ENCODE peak calls at places on chromosome 17, in eight cellular contexts. H, Z, A, X, M, P, F and W are unnamed samples.

GRCh38 chr17:35879748-35880654 is at the start of gene CCL5:
- DNase-seq in P (no peak), A (no peak), M (no peak), H (no peak), Z (peak), X (peak), F (no peak), W (no peak)

GRCh38 chr17:73586153-73586906 is 57.9 kb downstream of the SDK2 start:
- DNase-seq in H (no peak), F (no peak), M (no peak), A (no peak), Z (no peak), P (no peak), X (no peak), W (no peak)

GRCh38 chr17:72461757-72462156 is 340.9 kb downstream of the SOX9 start:
- DNase-seq in X (no peak), Z (no peak), P (no peak), M (no peak), A (no peak), F (no peak), H (peak), W (no peak)

GRCh38 chr17:37399404-37399803 is 7.2 kb downstream of the ACACA start:
- DNase-seq in A (no peak), M (no peak), Z (no peak), H (no peak), P (no peak), X (no peak), F (no peak), W (no peak)

GRCh38 chr17:79776378-79777165 is 1.4 kb upstream of the CBX2 start:
- DNase-seq in X (no peak), A (no peak), P (no peak), F (no peak), Z (no peak), H (no peak), M (no peak), W (no peak)

GRCh38 chr17:14303343-14304221 is 2.7 kb downstream of the HS3ST3B1 start:
- DNase-seq in F (no peak), H (no peak), X (no peak), M (no peak), A (no peak), P (no peak), Z (no peak), W (no peak)

GRCh38 chr17:50271173-50271750 is 3.0 kb upstream of the TMEM92 start:
- DNase-seq in P (no peak), Z (no peak), X (peak), A (no peak), F (no peak), M (no peak), H (no peak), W (no peak)

GRCh38 chr17:35407531-35407930 is 24.8 kb downstream of the SLFN12 start:
- DNase-seq in A (no peak), P (no peak), M (no peak), X (no peak), Z (no peak), F (no peak), H (no peak), W (no peak)

GRCh38 chr17:79413591-79413990 is 197.3 kb downstream of the RBFOX3 start:
- DNase-seq in A (peak), X (no peak), Z (no peak), H (no peak), F (no peak), P (no peak), M (no peak), W (no peak)

GRCh38 chr17:30341703-30342102 is 7.8 kb upstream of the TMIGD1 start:
- DNase-seq in M (no peak), X (no peak), P (no peak), Z (no peak), H (no peak), F (no peak), A (no peak), W (no peak)

GRCh38 chr17:11388061-11388460 is 147.0 kb downstream of the SHISA6 start:
- DNase-seq in A (no peak), P (no peak), M (no peak), H (no peak), Z (no peak), F (no peak), X (no peak), W (no peak)

GRCh38 chr17:9175700-9176467 is 154.6 kb downstream of the NTN1 start:
- DNase-seq in A (no peak), F (no peak), H (no peak), X (no peak), M (no peak), Z (no peak), P (no peak), W (no peak)

GRCh38 chr17:6753006-6753445 is 2.8 kb upstream of the XAF1 start:
- DNase-seq in M (peak), X (no peak), P (peak), A (peak), Z (no peak), F (no peak), H (no peak), W (peak)
- TF ChIP-seq POLR2A in M (no peak), X (no peak), P (no peak), A (no peak), Z (no peak), F (no peak), H (no peak), W (no peak)

DNA sequence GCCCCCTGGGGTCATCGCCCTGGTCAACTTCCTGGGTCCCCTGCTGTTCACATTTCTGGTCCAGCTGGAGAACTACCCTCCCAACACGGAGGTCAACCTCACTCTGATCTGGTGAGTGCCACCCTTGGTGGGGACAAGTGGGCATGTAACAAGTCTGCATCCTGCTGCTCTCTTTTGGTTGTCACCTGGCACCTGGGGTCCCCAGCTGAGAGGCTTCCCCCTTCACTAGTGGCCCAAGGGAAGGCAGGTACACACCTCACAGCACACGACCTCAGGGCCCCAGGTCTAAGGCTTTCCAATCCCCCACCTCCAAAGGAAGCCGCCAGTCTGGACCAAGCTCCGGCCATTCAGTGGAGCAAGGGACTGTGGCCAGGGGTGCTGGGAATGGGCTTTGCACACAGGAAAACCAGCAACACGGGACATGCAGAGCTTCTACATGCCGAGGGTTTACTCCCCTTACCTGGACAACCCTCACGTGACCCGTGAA is 4.4 kb downstream of the TMC8 start:
- DNase-seq in Z (no peak), X (no peak), F (no peak), P (no peak), M (no peak), A (no peak), H (no peak), W (no peak)
- TF ChIP-seq POLR2A in Z (no peak), X (no peak), F (no peak), P (no peak), M (no peak), A (no peak), H (no peak), W (no peak)

DNA sequence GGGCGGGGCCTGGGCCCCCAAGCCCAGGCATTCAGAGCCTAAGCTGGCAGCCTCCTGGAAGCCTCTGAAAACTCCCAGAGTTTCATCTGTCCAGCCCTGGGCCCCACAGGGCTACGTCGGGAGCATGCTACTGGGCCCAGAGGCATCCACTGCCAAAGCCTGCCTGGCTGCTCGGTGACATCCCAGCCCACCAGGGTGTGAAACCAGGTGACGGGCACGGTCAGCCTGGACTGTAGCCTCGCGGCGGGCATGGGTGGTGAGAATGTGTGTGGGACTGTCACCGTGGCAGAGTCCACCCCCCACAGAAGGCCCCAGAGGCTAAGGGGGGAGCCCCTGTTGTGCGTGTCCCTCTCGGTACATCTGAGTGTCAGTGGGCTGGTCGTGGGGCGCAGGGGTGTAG is 25.6 kb upstream of the AATK start:
- DNase-seq in P (no peak), X (no peak), F (no peak), Z (no peak), M (peak), H (no peak), A (no peak), W (no peak)
- TF ChIP-seq POLR2A in P (no peak), X (no peak), F (no peak), Z (no peak), M (no peak), H (no peak), A (no peak), W (no peak)

DNA sequence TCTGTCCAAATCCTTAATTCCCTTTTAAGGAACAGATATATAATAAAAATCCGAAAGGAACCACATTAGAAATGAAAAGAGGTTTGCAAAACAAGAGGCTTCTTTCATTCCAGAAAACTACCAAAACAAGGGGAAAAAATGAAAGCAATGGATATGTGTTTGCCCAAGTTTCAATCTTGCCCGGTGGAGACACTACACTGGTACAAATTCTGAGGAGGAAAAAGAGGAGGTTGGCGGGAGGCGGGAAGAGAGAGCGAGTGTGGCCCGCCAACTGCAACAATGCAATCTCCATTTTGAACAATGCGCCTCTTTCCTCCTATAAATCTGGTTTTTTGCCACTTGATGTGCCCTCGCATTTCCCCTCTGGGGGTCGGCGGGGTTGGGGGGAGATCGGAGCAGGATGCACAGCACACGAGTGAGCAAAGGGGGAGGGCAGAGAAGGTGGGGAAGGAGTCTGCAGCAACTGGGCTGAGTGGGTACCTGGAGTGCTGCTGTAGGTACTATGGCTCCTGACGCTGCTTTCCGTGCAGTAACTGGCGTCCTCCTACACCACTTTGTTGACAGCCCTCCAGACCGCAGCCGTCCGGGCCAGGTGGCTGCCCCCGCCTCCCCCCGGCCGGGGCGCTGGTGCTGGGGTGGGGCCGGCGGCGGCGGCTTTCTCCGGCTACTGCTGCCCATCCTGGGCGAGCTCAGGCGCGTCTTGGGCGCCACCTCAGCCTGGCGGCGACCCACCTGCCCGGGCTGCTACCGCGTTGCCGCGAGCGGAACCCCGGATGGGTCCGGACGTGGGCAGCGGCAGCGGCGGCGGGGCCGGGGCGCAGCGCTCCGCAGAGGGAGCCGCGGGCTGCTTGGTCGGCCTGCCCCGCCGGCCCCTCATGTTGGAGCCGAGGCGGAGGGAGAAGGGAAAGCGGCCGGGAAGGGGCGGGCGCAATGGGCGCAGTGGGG is 93.8 kb upstream of the PLEKHM1 start:
- DNase-seq in M (peak), H (peak), Z (peak), X (peak), F (peak), A (peak), P (peak), W (peak)
- TF ChIP-seq POLR2A in M (no peak), H (peak), Z (peak), X (peak), F (no peak), A (no peak), P (no peak), W (no peak)

GRCh38 chr17:19000531-19001011 is 4.0 kb downstream of the FAM83G start:
- DNase-seq in Z (no peak), P (no peak), F (no peak), A (peak), X (no peak), H (peak), M (no peak), W (peak)
- TF ChIP-seq POLR2A in Z (peak), P (no peak), F (peak), A (no peak), X (no peak), H (no peak), M (no peak), W (no peak)

DNA sequence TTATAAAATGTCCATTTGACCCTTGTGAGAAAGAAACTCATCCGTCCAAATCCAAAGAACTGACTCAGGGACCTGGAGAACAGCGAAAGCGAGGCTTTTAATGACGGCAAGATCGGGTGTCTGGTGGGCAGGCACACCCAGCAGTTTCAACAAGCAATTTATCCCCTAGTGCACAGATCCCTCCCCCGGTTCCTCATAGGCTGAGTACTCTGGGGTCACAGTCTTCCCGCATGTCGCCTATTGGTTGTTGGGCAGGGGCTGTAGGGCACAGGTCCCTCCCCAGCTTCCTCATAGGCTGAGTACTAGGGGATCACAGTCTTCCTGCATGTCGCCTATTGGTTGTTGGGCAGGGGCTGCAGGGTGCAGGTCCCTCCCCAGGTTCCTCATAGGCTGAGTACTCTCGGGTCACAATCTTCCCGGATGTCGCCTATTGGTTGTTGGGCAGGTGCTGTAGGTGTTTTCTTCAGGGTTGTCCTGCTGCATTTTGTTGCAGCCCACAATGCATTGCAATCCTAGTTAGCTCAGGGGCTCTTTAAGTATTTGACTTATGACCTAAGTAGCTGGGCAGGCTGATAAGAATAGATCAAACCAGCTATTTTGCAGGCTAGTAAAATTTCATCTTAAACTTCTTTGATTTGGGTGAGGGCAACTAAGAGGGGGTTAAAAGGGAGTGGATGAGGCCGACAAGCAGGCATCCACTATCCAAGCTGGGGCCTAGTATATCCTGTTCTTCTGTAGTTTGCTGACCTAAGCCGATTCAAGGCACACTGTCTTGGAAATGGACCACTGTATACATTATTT is 3.6 kb upstream of the UTS2R start:
- DNase-seq in A (no peak), H (peak), F (no peak), M (no peak), X (no peak), P (no peak), Z (no peak), W (no peak)
- TF ChIP-seq POLR2A in A (no peak), H (no peak), F (no peak), M (no peak), X (no peak), P (no peak), Z (no peak), W (no peak)

GRCh38 chr17:2244545-2245525 is 58.8 kb downstream of the SMG6 start:
- DNase-seq in A (peak), F (peak), Z (peak), M (peak), H (peak), X (peak), P (peak), W (peak)
- TF ChIP-seq POLR2A in A (no peak), F (no peak), Z (no peak), M (no peak), H (no peak), X (no peak), P (no peak), W (no peak)

DNA sequence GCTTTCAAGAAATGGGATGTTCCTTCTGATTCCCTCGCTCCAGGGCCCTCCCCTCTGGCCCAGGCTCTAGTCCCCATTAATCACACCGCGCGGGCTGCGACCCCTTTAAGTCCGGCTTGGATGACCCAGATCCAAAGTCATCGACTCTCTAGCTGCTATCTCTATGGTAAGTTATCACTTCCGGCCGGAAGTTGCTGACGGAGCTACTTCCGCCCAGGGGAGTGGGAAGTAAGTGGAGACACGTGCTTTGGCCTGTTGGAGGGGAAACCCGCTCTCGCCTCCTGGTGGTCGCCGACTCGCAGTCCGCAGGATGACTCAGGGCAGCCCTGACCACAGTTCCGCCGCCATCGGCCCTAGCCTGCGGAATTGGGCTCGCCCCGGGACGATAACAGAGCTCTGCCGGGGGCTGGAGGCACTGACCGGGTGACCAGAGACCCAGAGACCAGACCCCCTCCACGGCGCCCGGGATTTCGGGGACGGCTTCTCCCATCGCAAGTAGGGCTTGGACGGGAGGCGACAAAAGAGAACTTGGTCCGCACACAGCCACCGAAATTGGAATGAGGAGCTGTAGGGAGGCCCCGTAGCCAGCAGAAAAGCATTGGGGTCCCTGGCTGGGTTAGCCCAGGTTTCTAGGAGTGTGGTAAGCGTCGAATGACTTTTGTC is 52.2 kb upstream of the SEC14L1 start:
- DNase-seq in Z (peak), A (peak), X (peak), P (peak), F (peak), M (peak), H (peak), W (peak)
- TF ChIP-seq POLR2A in Z (no peak), A (no peak), X (peak), P (no peak), F (peak), M (peak), H (peak), W (peak)